ENCODE peak calls at places on chromosome 4, in six cellular contexts. One of them, this sample, is unnamed.

GRCh38 chr4:102687373-102687981 is 73.3 kb downstream of the MANBA start:
- DNase-seq in SK-N-SH: no peak
- DNase-seq in GM12878: peak
- DNase-seq in K562: no peak
- DNase-seq in HepG2: no peak
- DNase-seq in HCT116: peak
- DNase-seq in this sample: no peak

GRCh38 chr4:146367347-146367746 is 153.0 kb downstream of the REELD1 start:
- DNase-seq in SK-N-SH: no peak
- DNase-seq in GM12878: no peak
- DNase-seq in K562: no peak
- DNase-seq in HepG2: no peak
- DNase-seq in HCT116: no peak
- DNase-seq in this sample: no peak

GRCh38 chr4:100828986-100829685 is 311.3 kb upstream of the EMCN start:
- DNase-seq in SK-N-SH: no peak
- DNase-seq in GM12878: no peak
- DNase-seq in K562: no peak
- DNase-seq in HepG2: no peak
- DNase-seq in HCT116: no peak
- DNase-seq in this sample: no peak

GRCh38 chr4:98601719-98602118 is 56.7 kb downstream of the TSPAN5 start:
- DNase-seq in SK-N-SH: no peak
- DNase-seq in GM12878: no peak
- DNase-seq in K562: no peak
- DNase-seq in HepG2: no peak
- DNase-seq in HCT116: no peak
- DNase-seq in this sample: no peak

GRCh38 chr4:28225689-28226353 is 1365.2 kb downstream of the STIM2 start:
- DNase-seq in SK-N-SH: no peak
- DNase-seq in GM12878: no peak
- DNase-seq in K562: no peak
- DNase-seq in HepG2: no peak
- DNase-seq in HCT116: no peak
- DNase-seq in this sample: no peak

GRCh38 chr4:957581-958313 is 15.6 kb downstream of the DGKQ start:
- DNase-seq in SK-N-SH: peak
- DNase-seq in GM12878: no peak
- DNase-seq in K562: no peak
- DNase-seq in HepG2: no peak
- DNase-seq in HCT116: no peak
- DNase-seq in this sample: no peak

GRCh38 chr4:84529169-84529751 is 30.2 kb upstream of the NKX6-1 start:
- DNase-seq in SK-N-SH: peak
- DNase-seq in GM12878: no peak
- DNase-seq in K562: peak
- DNase-seq in HepG2: peak
- DNase-seq in HCT116: peak
- DNase-seq in this sample: no peak

GRCh38 chr4:87575983-87576382 is 32.3 kb upstream of the DSPP start:
- DNase-seq in SK-N-SH: no peak
- DNase-seq in GM12878: no peak
- DNase-seq in K562: no peak
- DNase-seq in HepG2: no peak
- DNase-seq in HCT116: no peak
- DNase-seq in this sample: no peak

GRCh38 chr4:2402453-2402852 is 16.0 kb downstream of the ZFYVE28 start:
- DNase-seq in SK-N-SH: no peak
- DNase-seq in GM12878: no peak
- DNase-seq in K562: no peak
- DNase-seq in HepG2: no peak
- DNase-seq in HCT116: no peak
- DNase-seq in this sample: no peak

GRCh38 chr4:104395219-104395618 is 99.5 kb downstream of the CXXC4 start:
- DNase-seq in SK-N-SH: no peak
- DNase-seq in GM12878: no peak
- DNase-seq in K562: no peak
- DNase-seq in HepG2: no peak
- DNase-seq in HCT116: no peak
- DNase-seq in this sample: no peak

GRCh38 chr4:174201898-174202297 is 81.6 kb downstream of the FBXO8 start:
- DNase-seq in SK-N-SH: no peak
- DNase-seq in GM12878: no peak
- DNase-seq in K562: no peak
- DNase-seq in HepG2: no peak
- DNase-seq in HCT116: no peak
- DNase-seq in this sample: no peak

GRCh38 chr4:150123982-150124670 is 45.9 kb downstream of the DCLK2 start:
- DNase-seq in SK-N-SH: no peak
- DNase-seq in GM12878: no peak
- DNase-seq in K562: no peak
- DNase-seq in HepG2: no peak
- DNase-seq in HCT116: no peak
- DNase-seq in this sample: no peak

GRCh38 chr4:102574317-102574716 is 73.2 kb downstream of the NFKB1 start:
- DNase-seq in SK-N-SH: no peak
- DNase-seq in GM12878: no peak
- DNase-seq in K562: no peak
- DNase-seq in HepG2: no peak
- DNase-seq in HCT116: no peak
- DNase-seq in this sample: no peak

GRCh38 chr4:184812651-184813181 is 13.1 kb downstream of the ACSL1 start:
- DNase-seq in SK-N-SH: no peak
- DNase-seq in GM12878: no peak
- DNase-seq in K562: no peak
- DNase-seq in HepG2: no peak
- DNase-seq in HCT116: no peak
- DNase-seq in this sample: no peak

GRCh38 chr4:113869743-113870375 is 108.3 kb upstream of the CAMK2D start:
- DNase-seq in SK-N-SH: no peak
- DNase-seq in GM12878: peak
- DNase-seq in K562: no peak
- DNase-seq in HepG2: no peak
- DNase-seq in HCT116: peak
- DNase-seq in this sample: no peak

GRCh38 chr4:102174800-102175199 is 170.5 kb downstream of the SLC39A8 start:
- DNase-seq in SK-N-SH: no peak
- DNase-seq in GM12878: no peak
- DNase-seq in K562: no peak
- DNase-seq in HepG2: no peak
- DNase-seq in HCT116: no peak
- DNase-seq in this sample: no peak

GRCh38 chr4:52298444-52298843 is 247.3 kb downstream of the SPATA18 start:
- DNase-seq in SK-N-SH: no peak
- DNase-seq in GM12878: no peak
- DNase-seq in K562: no peak
- DNase-seq in HepG2: no peak
- DNase-seq in HCT116: no peak
- DNase-seq in this sample: no peak

GRCh38 chr4:44558206-44558605 is 93.2 kb downstream of the YIPF7 start:
- DNase-seq in SK-N-SH: no peak
- DNase-seq in GM12878: no peak
- DNase-seq in K562: no peak
- DNase-seq in HepG2: no peak
- DNase-seq in HCT116: no peak
- DNase-seq in this sample: no peak

GRCh38 chr4:161555689-161556660 is 607.8 kb downstream of the FSTL5 start:
- DNase-seq in SK-N-SH: no peak
- DNase-seq in GM12878: peak
- DNase-seq in K562: no peak
- DNase-seq in HepG2: no peak
- DNase-seq in HCT116: no peak
- DNase-seq in this sample: no peak
- H3K9ac ChIP-seq in SK-N-SH: no peak
- H3K9ac ChIP-seq in GM12878: no peak
- H3K9ac ChIP-seq in K562: no peak
- H3K9ac ChIP-seq in HepG2: no peak
- H3K9ac ChIP-seq in HCT116: no peak
- H3K9ac ChIP-seq in this sample: no peak

GRCh38 chr4:145234086-145234694 is 53.8 kb upstream of the OTUD4 start:
- DNase-seq in SK-N-SH: peak
- DNase-seq in GM12878: peak
- DNase-seq in K562: peak
- DNase-seq in HepG2: peak
- DNase-seq in HCT116: peak
- DNase-seq in this sample: peak
- TF ChIP-seq YY1 in SK-N-SH: no peak
- TF ChIP-seq YY1 in GM12878: peak
- TF ChIP-seq YY1 in K562: no peak
- TF ChIP-seq YY1 in HepG2: no peak
- TF ChIP-seq YY1 in HCT116: no peak
- TF ChIP-seq YY1 in this sample: no peak

GRCh38 chr4:139665079-139665689 is 435 bp upstream of the MGST2 start:
- DNase-seq in SK-N-SH: no peak
- DNase-seq in GM12878: no peak
- DNase-seq in K562: no peak
- DNase-seq in HepG2: no peak
- DNase-seq in HCT116: no peak
- DNase-seq in this sample: no peak
- H3K9ac ChIP-seq in SK-N-SH: peak
- H3K9ac ChIP-seq in GM12878: peak
- H3K9ac ChIP-seq in K562: peak
- H3K9ac ChIP-seq in HepG2: peak
- H3K9ac ChIP-seq in HCT116: peak
- H3K9ac ChIP-seq in this sample: peak

DNA sequence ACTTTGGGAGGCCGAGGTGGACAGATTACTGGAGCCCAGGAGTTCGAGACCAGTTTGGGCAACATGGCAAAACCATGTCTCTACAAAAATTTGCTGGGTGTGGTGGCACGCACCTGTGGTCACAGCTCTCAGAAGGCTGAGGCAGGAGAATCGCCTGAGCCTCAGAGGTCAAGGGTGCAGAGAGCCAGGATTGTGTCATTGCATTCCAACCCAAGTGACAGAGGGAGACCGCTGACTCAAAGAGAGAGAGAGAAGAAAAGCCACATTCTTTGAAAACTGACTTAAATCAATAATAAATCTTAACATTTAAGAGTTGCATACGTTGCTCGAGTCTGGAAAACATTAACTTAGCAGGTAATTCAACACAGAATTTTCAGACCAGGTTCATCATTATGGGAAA is 68.5 kb upstream of the RBPJ start:
- DNase-seq in SK-N-SH: no peak
- DNase-seq in GM12878: peak
- DNase-seq in K562: no peak
- DNase-seq in HepG2: peak
- DNase-seq in HCT116: peak
- DNase-seq in this sample: no peak
- TF ChIP-seq YY1 in SK-N-SH: no peak
- TF ChIP-seq YY1 in GM12878: no peak
- TF ChIP-seq YY1 in K562: no peak
- TF ChIP-seq YY1 in HepG2: no peak
- TF ChIP-seq YY1 in HCT116: no peak
- TF ChIP-seq YY1 in this sample: no peak

GRCh38 chr4:6207602-6208001 is 7.3 kb upstream of the JAKMIP1 start:
- DNase-seq in SK-N-SH: no peak
- DNase-seq in GM12878: no peak
- DNase-seq in K562: no peak
- DNase-seq in HepG2: no peak
- DNase-seq in HCT116: no peak
- DNase-seq in this sample: no peak

GRCh38 chr4:6205584-6205965 is 5.2 kb upstream of the JAKMIP1 start:
- DNase-seq in SK-N-SH: no peak
- DNase-seq in GM12878: no peak
- DNase-seq in K562: no peak
- DNase-seq in HepG2: no peak
- DNase-seq in HCT116: no peak
- DNase-seq in this sample: no peak

GRCh38 chr4:6206771-6207290 is 6.5 kb upstream of the JAKMIP1 start:
- DNase-seq in SK-N-SH: no peak
- DNase-seq in GM12878: no peak
- DNase-seq in K562: no peak
- DNase-seq in HepG2: no peak
- DNase-seq in HCT116: no peak
- DNase-seq in this sample: no peak

GRCh38 chr4:6205973-6206372 is 5.6 kb upstream of the JAKMIP1 start:
- DNase-seq in SK-N-SH: no peak
- DNase-seq in GM12878: no peak
- DNase-seq in K562: no peak
- DNase-seq in HepG2: no peak
- DNase-seq in HCT116: no peak
- DNase-seq in this sample: no peak

GRCh38 chr4:6208416-6208815 is 8.1 kb upstream of the JAKMIP1 start:
- DNase-seq in SK-N-SH: no peak
- DNase-seq in GM12878: no peak
- DNase-seq in K562: no peak
- DNase-seq in HepG2: no peak
- DNase-seq in HCT116: no peak
- DNase-seq in this sample: no peak
- H3K9ac ChIP-seq in SK-N-SH: no peak
- H3K9ac ChIP-seq in GM12878: no peak
- H3K9ac ChIP-seq in K562: no peak
- H3K9ac ChIP-seq in HepG2: no peak
- H3K9ac ChIP-seq in HCT116: no peak
- H3K9ac ChIP-seq in this sample: no peak